ENCODE peak calls at places on chromosome 11, in six cellular contexts. One of them, this sample, is unnamed.

GRCh38 chr11:33128739-33129138 is 32.5 kb downstream of the CSTF3 start:
- DNase-seq in HCT116: no peak
- DNase-seq in stomach: no peak
- DNase-seq in Peyer's patch: no peak
- DNase-seq in endothelial cell of umbilical vein: no peak
- DNase-seq in right lobe of liver: no peak
- DNase-seq in this sample: no peak

GRCh38 chr11:87127131-87127530 is 89.4 kb downstream of the TMEM135 start:
- DNase-seq in right lobe of liver: no peak
- DNase-seq in stomach: no peak
- DNase-seq in HCT116: no peak
- DNase-seq in endothelial cell of umbilical vein: no peak
- DNase-seq in Peyer's patch: no peak
- DNase-seq in this sample: no peak

GRCh38 chr11:26621147-26621546 is 49.1 kb upstream of the MUC15 start:
- DNase-seq in right lobe of liver: no peak
- DNase-seq in Peyer's patch: no peak
- DNase-seq in endothelial cell of umbilical vein: no peak
- DNase-seq in stomach: no peak
- DNase-seq in HCT116: no peak
- DNase-seq in this sample: no peak

GRCh38 chr11:12259956-12260355 is 117.4 kb upstream of the PARVA start:
- DNase-seq in right lobe of liver: no peak
- DNase-seq in HCT116: no peak
- DNase-seq in Peyer's patch: no peak
- DNase-seq in stomach: no peak
- DNase-seq in endothelial cell of umbilical vein: no peak
- DNase-seq in this sample: no peak

GRCh38 chr11:56663386-56663785 is at the start of gene OR5AR1:
- DNase-seq in Peyer's patch: no peak
- DNase-seq in stomach: no peak
- DNase-seq in HCT116: no peak
- DNase-seq in endothelial cell of umbilical vein: no peak
- DNase-seq in right lobe of liver: no peak
- DNase-seq in this sample: no peak

GRCh38 chr11:13260963-13261599 is 16.5 kb upstream of the BMAL1 start:
- DNase-seq in HCT116: no peak
- DNase-seq in Peyer's patch: no peak
- DNase-seq in endothelial cell of umbilical vein: peak
- DNase-seq in stomach: no peak
- DNase-seq in right lobe of liver: no peak
- DNase-seq in this sample: no peak

GRCh38 chr11:30478923-30479322 is 107.2 kb downstream of the MPPED2 start:
- DNase-seq in right lobe of liver: no peak
- DNase-seq in Peyer's patch: no peak
- DNase-seq in stomach: no peak
- DNase-seq in endothelial cell of umbilical vein: no peak
- DNase-seq in HCT116: no peak
- DNase-seq in this sample: no peak

GRCh38 chr11:113481672-113482071 is 6.5 kb upstream of the DRD2 start:
- DNase-seq in right lobe of liver: no peak
- DNase-seq in endothelial cell of umbilical vein: no peak
- DNase-seq in stomach: no peak
- DNase-seq in Peyer's patch: no peak
- DNase-seq in HCT116: no peak
- DNase-seq in this sample: no peak

GRCh38 chr11:43072096-43072495 is 239.7 kb upstream of the API5 start:
- DNase-seq in Peyer's patch: no peak
- DNase-seq in stomach: no peak
- DNase-seq in right lobe of liver: no peak
- DNase-seq in HCT116: no peak
- DNase-seq in endothelial cell of umbilical vein: no peak
- DNase-seq in this sample: no peak

DNA sequence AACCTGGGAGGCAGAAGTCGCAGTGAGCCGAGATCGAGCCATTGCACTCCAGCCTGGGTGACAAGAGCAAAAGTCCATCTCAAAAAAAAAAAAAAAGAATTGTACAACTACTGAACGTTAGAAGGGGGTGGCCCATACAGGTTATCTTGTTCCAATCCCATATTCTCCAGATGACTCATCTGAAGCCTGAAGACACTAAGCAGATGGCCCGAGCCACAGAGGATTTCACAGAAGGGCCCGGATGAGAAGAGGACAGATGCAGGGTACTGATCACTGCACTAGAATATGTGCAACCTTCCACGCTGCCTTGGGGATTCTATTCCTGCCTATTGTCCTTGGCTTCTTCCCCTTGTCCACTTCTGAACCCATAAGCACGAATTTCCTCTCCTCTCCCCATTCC is 70.9 kb upstream of the UBASH3B start:
- DNase-seq in stomach: no peak
- DNase-seq in Peyer's patch: no peak
- DNase-seq in HCT116: no peak
- DNase-seq in right lobe of liver: no peak
- DNase-seq in endothelial cell of umbilical vein: no peak
- DNase-seq in this sample: no peak
- TF ChIP-seq POLR2A in stomach: no peak
- TF ChIP-seq POLR2A in Peyer's patch: no peak
- TF ChIP-seq POLR2A in HCT116: no peak
- TF ChIP-seq POLR2A in right lobe of liver: no peak
- TF ChIP-seq POLR2A in endothelial cell of umbilical vein: no peak
- TF ChIP-seq POLR2A in this sample: no peak

DNA sequence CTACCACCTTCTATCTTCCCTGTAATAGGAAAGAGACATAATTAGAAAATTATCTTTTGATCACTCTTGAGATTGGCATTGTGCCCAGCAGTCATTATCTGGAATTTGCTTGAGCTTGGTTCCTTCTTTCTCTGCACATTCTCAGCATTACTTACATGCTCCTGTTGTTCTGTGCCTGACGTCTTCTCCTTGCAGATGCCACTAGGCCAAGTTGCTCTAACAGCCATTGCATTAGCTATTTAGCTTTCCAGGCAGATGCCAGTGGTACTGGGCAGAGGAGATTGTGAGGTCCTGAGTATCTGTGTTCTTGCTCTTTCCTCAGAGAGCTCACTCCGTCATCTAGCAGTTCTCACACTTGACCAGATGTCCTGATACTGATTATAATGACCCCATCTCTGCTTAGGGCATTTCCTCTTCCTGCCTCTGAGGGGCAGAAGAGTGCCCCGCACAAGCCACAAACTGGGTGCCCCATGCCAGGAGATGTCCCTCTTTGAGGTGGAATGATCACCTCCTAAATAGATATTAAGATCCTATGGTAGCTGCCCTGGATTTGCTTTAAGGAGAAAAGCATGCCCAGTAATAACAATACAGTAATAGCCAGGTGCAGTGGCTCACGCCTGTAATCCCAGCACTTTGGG is 30.7 kb downstream of the ARHGAP1 start:
- DNase-seq in endothelial cell of umbilical vein: no peak
- DNase-seq in right lobe of liver: no peak
- DNase-seq in Peyer's patch: no peak
- DNase-seq in stomach: peak
- DNase-seq in HCT116: no peak
- DNase-seq in this sample: no peak
- TF ChIP-seq CTCF in endothelial cell of umbilical vein: peak
- TF ChIP-seq CTCF in right lobe of liver: peak
- TF ChIP-seq CTCF in Peyer's patch: peak
- TF ChIP-seq CTCF in stomach: no peak
- TF ChIP-seq CTCF in HCT116: peak
- TF ChIP-seq CTCF in this sample: peak

GRCh38 chr11:64796047-64796756 is 6.8 kb downstream of the MAP4K2 start:
- DNase-seq in endothelial cell of umbilical vein: no peak
- DNase-seq in stomach: no peak
- DNase-seq in HCT116: no peak
- DNase-seq in Peyer's patch: no peak
- DNase-seq in right lobe of liver: peak
- DNase-seq in this sample: no peak
- H3K27ac ChIP-seq in endothelial cell of umbilical vein: no peak
- H3K27ac ChIP-seq in stomach: no peak
- H3K27ac ChIP-seq in HCT116: no peak
- H3K27ac ChIP-seq in Peyer's patch: no peak
- H3K27ac ChIP-seq in right lobe of liver: no peak
- H3K27ac ChIP-seq in this sample: no peak

GRCh38 chr11:61812736-61813411 is 3.9 kb downstream of the FADS1 start:
- DNase-seq in right lobe of liver: no peak
- DNase-seq in Peyer's patch: no peak
- DNase-seq in HCT116: no peak
- DNase-seq in endothelial cell of umbilical vein: no peak
- DNase-seq in stomach: no peak
- DNase-seq in this sample: no peak

GRCh38 chr11:61816736-61817455 is at the start of gene FADS1:
- DNase-seq in right lobe of liver: peak
- DNase-seq in HCT116: peak
- DNase-seq in endothelial cell of umbilical vein: peak
- DNase-seq in Peyer's patch: peak
- DNase-seq in stomach: peak
- DNase-seq in this sample: peak

GRCh38 chr11:61814242-61814957 is 2.4 kb downstream of the FADS1 start:
- DNase-seq in right lobe of liver: no peak
- DNase-seq in HCT116: peak
- DNase-seq in stomach: no peak
- DNase-seq in endothelial cell of umbilical vein: no peak
- DNase-seq in Peyer's patch: no peak
- DNase-seq in this sample: peak

GRCh38 chr11:61815790-61816735 is 740 bp downstream of the FADS1 start:
- DNase-seq in HCT116: peak
- DNase-seq in stomach: peak
- DNase-seq in right lobe of liver: peak
- DNase-seq in Peyer's patch: peak
- DNase-seq in endothelial cell of umbilical vein: peak
- DNase-seq in this sample: peak

GRCh38 chr11:61814958-61815789 is 1.6 kb downstream of the FADS1 start:
- DNase-seq in stomach: peak
- DNase-seq in Peyer's patch: peak
- DNase-seq in right lobe of liver: peak
- DNase-seq in endothelial cell of umbilical vein: peak
- DNase-seq in HCT116: peak
- DNase-seq in this sample: peak
- TF ChIP-seq POLR2A in stomach: no peak
- TF ChIP-seq POLR2A in Peyer's patch: peak
- TF ChIP-seq POLR2A in right lobe of liver: peak
- TF ChIP-seq POLR2A in endothelial cell of umbilical vein: peak
- TF ChIP-seq POLR2A in HCT116: peak
- TF ChIP-seq POLR2A in this sample: peak

This sample was measured in transverse colon.